ENCODE peak calls at places on chromosomes 11 and 22, in ten cellular contexts. U is activated CD8-positive, alpha-beta T cell treated with anti-CD3 and anti-CD28 coated beads for 36 hours; B is NCI-H1105 treated with DMSO at 0.1 percent for 48 hours; I is activated T-cell treated with anti-CD3 and anti-CD28 coated beads for 1 hour; P is M059J; O is germinal center; S is fibroblast of pulmonary artery; L is heart left ventricle; H is CMK; W is heart right ventricle. D is an unnamed sample.

GRCh38 chr11:73141309-73142127 is 600 bp downstream of the FCHSD2 start:
- DNase-seq in H (peak), L (peak), P (peak), W (peak), S (peak), U (peak), O (peak), B (peak), I (peak), D (peak)

GRCh38 chr11:79273781-79274180 is 167.0 kb downstream of the TENM4 start:
- DNase-seq in O (no peak), W (no peak), B (no peak), L (no peak), H (no peak), I (no peak), P (no peak), S (no peak), U (no peak), D (peak)

GRCh38 chr22:39332441-39333064 is 13.1 kb upstream of the RPL3 start:
- DNase-seq in H (no peak), O (no peak), I (no peak), W (no peak), P (no peak), S (no peak), B (no peak), U (no peak), L (no peak), D (no peak)

GRCh38 chr22:38655532-38656255 is 498 bp downstream of the FAM227A start:
- DNase-seq in O (no peak), S (peak), L (no peak), U (peak), B (peak), I (no peak), P (peak), H (no peak), W (no peak), D (peak)

GRCh38 chr11:86497310-86497709 is 122.6 kb downstream of the CCDC81 start:
- DNase-seq in H (no peak), S (no peak), O (no peak), U (no peak), I (no peak), P (peak), B (no peak), W (no peak), L (no peak), D (no peak)

GRCh38 chr11:78060533-78060932 is 3.1 kb upstream of the THRSP start:
- DNase-seq in O (no peak), W (no peak), B (no peak), P (no peak), H (no peak), U (no peak), L (no peak), S (no peak), I (no peak), D (no peak)

GRCh38 chr11:67613960-67614715 is 7.4 kb downstream of the NDUFV1 start:
- DNase-seq in S (peak), H (peak), P (peak), U (peak), W (peak), I (peak), B (peak), L (peak), O (peak), D (peak)

GRCh38 chr11:78730267-78730824 is 155.7 kb upstream of the NARS2 start:
- DNase-seq in H (no peak), O (no peak), B (no peak), P (no peak), L (no peak), W (no peak), S (no peak), I (no peak), U (no peak), D (no peak)

GRCh38 chr11:15965562-15966250 is 390.6 kb downstream of the SOX6 start:
- DNase-seq in W (no peak), S (no peak), U (no peak), H (no peak), L (no peak), B (no peak), P (no peak), O (no peak), I (no peak), D (no peak)

GRCh38 chr11:99418927-99419707 is 398.4 kb downstream of the CNTN5 start:
- DNase-seq in P (peak), O (no peak), W (no peak), L (no peak), I (no peak), U (no peak), H (no peak), B (peak), S (no peak), D (no peak)

GRCh38 chr22:24186352-24186740 is 5.1 kb downstream of the SUSD2 start:
- DNase-seq in W (no peak), U (no peak), H (no peak), P (no peak), O (no peak), I (no peak), L (no peak), S (no peak), B (no peak), D (no peak)

GRCh38 chr11:133740928-133741327 is 104.4 kb downstream of the SPATA19 start:
- DNase-seq in I (no peak), L (no peak), W (no peak), P (no peak), U (no peak), S (no peak), B (no peak), O (no peak), H (no peak), D (no peak)

GRCh38 chr22:43541462-43542407 is 129.9 kb downstream of the MPPED1 start:
- DNase-seq in W (no peak), O (no peak), U (no peak), I (no peak), L (no peak), S (no peak), H (no peak), B (no peak), P (no peak), D (no peak)

GRCh38 chr11:68412593-68413475 is 47.7 kb upstream of the PPP6R3 start:
- DNase-seq in L (no peak), W (no peak), B (no peak), S (peak), O (peak), U (peak), H (no peak), I (no peak), P (peak), D (no peak)

GRCh38 chr22:30582788-30583575 is 8.5 kb upstream of the GAL3ST1 start:
- DNase-seq in U (no peak), P (no peak), W (no peak), I (no peak), O (no peak), H (no peak), S (no peak), L (no peak), B (no peak), D (no peak)

GRCh38 chr22:35430897-35431322 is 31.0 kb downstream of the MCM5 start:
- DNase-seq in L (peak), B (no peak), O (peak), P (peak), S (peak), U (peak), H (no peak), W (peak), I (peak), D (peak)

GRCh38 chr11:108494182-108494581 is 4.0 kb downstream of the POGLUT3 start:
- DNase-seq in H (no peak), S (no peak), P (no peak), W (no peak), O (no peak), I (no peak), U (no peak), L (no peak), B (peak), D (no peak)

GRCh38 chr11:783581-784015 is 6.3 kb downstream of the CEND1 start:
- DNase-seq in H (no peak), S (peak), L (peak), W (peak), P (no peak), B (peak), I (no peak), U (peak), O (no peak), D (no peak)

GRCh38 chr11:78441956-78442355 is 24.3 kb upstream of the GAB2 start:
- DNase-seq in H (no peak), L (no peak), I (no peak), O (no peak), W (no peak), P (no peak), U (no peak), B (no peak), S (no peak), D (no peak)

GRCh38 chr22:23176645-23177027 is 3.7 kb upstream of the BCR start:
- DNase-seq in O (no peak), U (no peak), P (no peak), W (no peak), B (no peak), H (no peak), S (no peak), I (no peak), L (peak), D (no peak)